ENCODE peak calls at places on chromosome 11, in five cellular contexts. B, V, W, G and Y are unnamed samples.
A peak's percentile ranks its signal among the peaks of the same experiment; 100 is the strongest.

GRCh38 chr11:89405629-89406028 is 85.5 kb downstream of the NOX4 start:
- DNase-seq in B (peak; percentile 47), V (no peak), G (peak; percentile 9), W (no peak), Y (peak; percentile 19)

GRCh38 chr11:129637983-129638776 is 177.5 kb upstream of the TMEM45B start:
- DNase-seq in V (no peak), B (peak; percentile 53), G (no peak), W (no peak), Y (peak; percentile 65)

GRCh38 chr11:12674936-12675696 is 895 bp downstream of the TEAD1 start:
- DNase-seq in W (no peak), V (no peak), G (peak; percentile 42), B (no peak), Y (peak; percentile 67)

GRCh38 chr11:71240061-71240690 is 12.2 kb downstream of the SHANK2 start:
- DNase-seq in V (no peak), G (no peak), W (no peak), B (no peak), Y (no peak)

GRCh38 chr11:5242933-5243844 is 6.5 kb downstream of the HBG1 start:
- DNase-seq in G (no peak), W (no peak), B (no peak), V (no peak), Y (no peak)

GRCh38 chr11:133928628-133929059 is 28.1 kb downstream of the IGSF9B start:
- DNase-seq in G (no peak), W (no peak), B (peak; percentile 43), V (no peak), Y (no peak)

GRCh38 chr11:112455791-112456190 is 195.1 kb upstream of the PLET1 start:
- DNase-seq in G (no peak), B (peak; percentile 19), V (no peak), W (no peak), Y (peak; percentile 71)

GRCh38 chr11:62151737-62152102 is 27.9 kb downstream of the INCENP start:
- DNase-seq in V (no peak), B (no peak), G (no peak), W (no peak), Y (no peak)

GRCh38 chr11:2517016-2517385 is 72.2 kb downstream of the KCNQ1 start:
- DNase-seq in W (no peak), V (no peak), B (no peak), G (no peak), Y (no peak)

GRCh38 chr11:128620306-128621175 is 33.2 kb upstream of the ETS1 start:
- DNase-seq in W (no peak), B (no peak), G (no peak), V (no peak), Y (no peak)

GRCh38 chr11:11793073-11793472 is 48.7 kb upstream of the USP47 start:
- DNase-seq in B (no peak), W (no peak), G (no peak), V (no peak), Y (no peak)

GRCh38 chr11:26860411-26860810 is 133.5 kb upstream of the FIBIN start:
- DNase-seq in W (no peak), B (no peak), V (no peak), G (no peak), Y (no peak)

GRCh38 chr11:108592591-108593213 is 866 bp downstream of the EXPH5 start:
- DNase-seq in V (peak; percentile 32), B (peak; percentile 44), G (no peak), W (peak; percentile 43), Y (peak; percentile 34)

GRCh38 chr11:100808904-100809491 is 121.9 kb downstream of the ARHGAP42 start:
- DNase-seq in W (no peak), B (peak; percentile 82), V (no peak), G (peak; percentile 69), Y (peak; percentile 98)

GRCh38 chr11:17921620-17922473 is 91.0 kb downstream of the SERGEF start:
- DNase-seq in V (no peak), B (no peak), G (peak; percentile 58), W (no peak), Y (peak; percentile 71)

GRCh38 chr11:86637976-86638375 is 34.4 kb downstream of the ME3 start:
- DNase-seq in V (no peak), B (no peak), G (peak; percentile 87), W (no peak), Y (no peak)

GRCh38 chr11:69437001-69437875 is 44.2 kb upstream of the LINC01488 start:
- DNase-seq in W (no peak), B (peak; percentile 85), V (peak; percentile 64), G (peak; percentile 29), Y (no peak)

GRCh38 chr11:45091563-45092392 is 54.7 kb upstream of the PRDM11 start:
- DNase-seq in W (no peak), V (no peak), B (no peak), G (no peak), Y (no peak)

GRCh38 chr11:64186205-64187165 is 514 bp downstream of the STIP1 start:
- DNase-seq in V (no peak), W (no peak), G (no peak), B (no peak), Y (peak; percentile 45)

GRCh38 chr11:112662554-112662953 is 298.7 kb upstream of the NCAM1 start:
- DNase-seq in G (no peak), B (no peak), W (no peak), V (no peak), Y (no peak)

GRCh38 chr11:103773059-103773458 is 263.4 kb upstream of the DDI1 start:
- DNase-seq in B (no peak), W (no peak), V (no peak), G (peak; percentile 67), Y (no peak)

GRCh38 chr11:31702966-31703365 is 108.2 kb downstream of the PAX6 start:
- DNase-seq in B (peak; percentile 69), V (no peak), W (no peak), G (peak; percentile 9), Y (no peak)

GRCh38 chr11:59141673-59142460 is 789 bp upstream of the FAM111A start:
- DNase-seq in G (peak; percentile 43), V (no peak), W (no peak), B (peak; percentile 37), Y (no peak)

GRCh38 chr11:27464155-27464759 is 8.3 kb downstream of the LGR4 start:
- DNase-seq in B (peak; percentile 88), W (no peak), G (no peak), V (no peak), Y (no peak)

GRCh38 chr11:41533761-41534160 is 74.3 kb upstream of the LRRC4C start:
- DNase-seq in V (no peak), G (no peak), B (peak; percentile 58), W (no peak), Y (no peak)

GRCh38 chr11:60657880-60658279 is 41.5 kb upstream of the MS4A8 start:
- DNase-seq in G (no peak), V (peak; percentile 42), B (no peak), W (no peak), Y (peak; percentile 5)

GRCh38 chr11:127471662-127472061 is 471.1 kb upstream of the KIRREL3 start:
- DNase-seq in W (no peak), G (no peak), B (no peak), V (no peak), Y (peak; percentile 23)

GRCh38 chr11:60959445-60959844 is 7.5 kb upstream of the SLC15A3 start:
- DNase-seq in W (no peak), G (no peak), B (no peak), V (no peak), Y (no peak)

DNA sequence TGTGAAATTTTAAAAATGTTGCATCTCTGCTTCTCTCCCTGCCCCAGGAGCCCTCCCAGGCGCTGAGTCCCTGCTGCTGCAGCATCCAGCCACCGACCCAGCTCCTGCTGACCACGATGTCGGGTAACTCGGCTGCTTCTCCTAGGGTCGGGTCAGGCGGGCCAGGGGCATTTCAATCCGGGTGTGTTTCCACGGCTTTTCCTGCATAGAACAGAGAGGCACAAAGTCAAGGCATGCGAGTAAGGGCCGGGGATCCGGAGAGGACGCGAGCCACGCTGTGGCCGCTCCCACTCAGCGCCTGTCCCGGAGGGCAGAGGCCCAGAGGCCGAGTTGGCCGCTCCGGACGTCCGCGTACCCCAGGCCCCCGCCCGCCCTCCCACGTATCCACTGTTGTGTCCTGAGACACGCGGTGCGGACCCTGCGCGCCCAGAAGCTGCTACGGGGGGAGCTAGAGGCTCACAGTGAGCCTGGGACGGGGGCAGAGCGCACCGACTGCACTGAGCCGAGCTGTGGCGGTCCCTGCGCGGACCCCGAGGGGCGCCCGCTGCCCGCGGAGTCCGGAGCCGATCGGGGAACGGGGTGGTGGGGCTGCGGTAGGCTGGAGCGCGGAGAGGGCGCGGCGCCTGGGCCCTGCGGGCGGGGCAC is at the start of gene POU2AF3:
- DNase-seq in V (no peak), B (no peak), G (peak; percentile 6), W (no peak), Y (no peak)
- H3K4me3 ChIP-seq in V (peak within 1 kb of the TSS; percentile 47), B (peak within 1 kb of the TSS; percentile 66), G (peak within 1 kb of the TSS; percentile 50), W (peak within 1 kb of the TSS; percentile 57), Y (peak within 1 kb of the TSS; percentile 56)

GRCh38 chr11:77115181-77115611 is 12.6 kb downstream of the OMP start:
- DNase-seq in B (peak; percentile 25), W (no peak), V (no peak), G (no peak), Y (no peak)
- TF ChIP-seq CTCF in B (peak; percentile 52), W (no peak), V (no peak), G (peak; percentile 30), Y (peak; percentile 24)

DNA sequence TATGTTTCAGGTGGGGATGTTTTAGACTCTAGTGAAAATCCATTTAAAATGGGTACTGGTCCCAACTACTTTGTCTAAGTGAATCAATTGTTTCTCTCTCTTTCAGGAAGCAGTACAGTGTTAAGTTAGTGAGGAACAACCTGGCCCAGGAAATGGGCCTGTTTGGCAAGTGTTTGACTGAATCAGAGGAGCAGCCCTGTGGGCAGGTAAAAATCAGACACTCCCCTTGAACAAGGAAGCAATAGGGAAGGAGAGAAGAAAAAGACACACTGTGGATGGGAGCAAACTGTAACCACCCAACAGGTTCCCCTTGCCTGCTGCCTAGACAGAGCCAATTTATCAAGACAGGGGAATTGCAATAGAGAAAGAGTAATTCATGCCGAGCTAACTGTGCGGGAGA is 245.7 kb downstream of the C11orf87 start:
- DNase-seq in B (no peak), G (no peak), V (no peak), W (no peak), Y (no peak)
- H3K4me3 ChIP-seq in B (no peak overlapping the region), G (no peak overlapping the region), V (no peak overlapping the region), W (no peak overlapping the region), Y (no peak overlapping the region)

DNA sequence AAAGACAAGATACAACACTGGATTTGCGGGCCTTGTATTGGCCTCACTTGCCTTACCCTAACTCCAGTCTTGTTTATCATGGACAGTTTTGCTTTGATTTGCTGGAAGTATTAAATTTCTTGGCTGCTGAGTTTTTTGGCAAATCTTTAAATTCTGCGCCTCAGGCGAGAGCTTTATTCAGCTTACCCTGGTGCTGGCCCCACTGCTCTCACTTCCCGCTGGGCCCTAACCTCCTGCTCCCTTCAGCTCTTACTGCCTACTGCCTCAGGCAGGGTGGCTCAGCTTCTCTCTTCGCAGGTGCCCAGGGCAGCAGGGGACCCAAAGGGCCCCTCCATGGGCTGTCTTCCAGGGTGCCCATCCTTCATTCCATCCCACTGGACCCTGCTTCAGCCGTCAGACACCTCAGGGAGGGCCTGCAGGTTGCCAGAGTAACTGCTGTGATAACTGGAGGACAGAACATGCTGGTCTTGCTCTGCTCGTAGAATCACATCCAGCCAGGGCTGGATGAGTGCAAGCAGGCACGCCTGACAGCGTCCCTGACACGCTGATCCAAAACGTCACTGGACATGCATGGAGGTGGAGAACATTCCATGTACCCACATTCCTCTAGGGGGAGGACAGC is 45.7 kb upstream of the TUB start:
- DNase-seq in G (no peak), W (no peak), B (no peak), V (peak; percentile 18), Y (no peak)
- TF ChIP-seq CTCF in G (no peak), W (no peak), B (no peak), V (no peak), Y (no peak)